ENCODE peak calls at places on chromosomes 2 and 18, in ten cellular contexts. O is T-helper 2 cell; V is HepG2; P is GM23248; G is iris pigment epithelial cell; W is IMR-90; S is stimulated activated CD4-positive, alpha-beta T cell treated with anti-CD3 and anti-CD28 coated beads, Interleukin-1b, Interleukin-23, amount 100 ng/mL, for 1 hour; T is WERI-Rb-1; K is endothelial cell of umbilical vein; X is adipocyte. N is an unnamed sample.

GRCh38 chr18:74303936-74304335 is 11.7 kb upstream of the C18orf63 start:
- DNase-seq in G (peak), S (no peak), X (no peak), P (peak), T (no peak), W (peak), K (no peak), O (no peak), V (no peak), N (no peak)

GRCh38 chr2:11079131-11079824 is 76.0 kb upstream of the SLC66A3 start:
- DNase-seq in G (no peak), S (no peak), P (no peak), X (no peak), W (no peak), K (no peak), O (no peak), V (no peak), T (no peak), N (no peak)

GRCh38 chr2:112788653-112789052 is 4.4 kb upstream of the IL1A start:
- DNase-seq in G (no peak), S (no peak), K (no peak), W (no peak), X (no peak), P (no peak), T (no peak), O (no peak), V (no peak), N (no peak)

GRCh38 chr2:113886479-113887383 is 3.2 kb upstream of the ACTR3 start:
- DNase-seq in G (peak), T (no peak), X (peak), O (no peak), V (peak), K (no peak), P (peak), S (no peak), W (peak), N (peak)

GRCh38 chr2:119766944-119767343 is 7.2 kb downstream of the PTPN4 start:
- DNase-seq in S (no peak), P (no peak), K (no peak), T (no peak), W (no peak), O (no peak), V (no peak), X (no peak), G (no peak), N (no peak)

GRCh38 chr2:69514406-69514805 is 77.2 kb upstream of the NFU1 start:
- DNase-seq in X (peak), S (no peak), V (no peak), G (peak), O (no peak), P (peak), K (peak), T (no peak), W (peak), N (peak)

GRCh38 chr2:237320801-237321563 is 93.0 kb downstream of the COL6A3 start:
- DNase-seq in K (no peak), W (no peak), O (no peak), T (no peak), V (no peak), G (no peak), X (no peak), S (no peak), P (no peak), N (no peak)

GRCh38 chr2:96325038-96325883 is at the start of gene ITPRIPL1:
- DNase-seq in W (no peak), O (no peak), G (no peak), X (no peak), V (peak), T (peak), K (peak), S (no peak), P (peak), N (peak)

GRCh38 chr2:60297296-60298010 is 256.0 kb downstream of the BCL11A start:
- DNase-seq in P (peak), K (no peak), V (no peak), S (no peak), X (no peak), G (no peak), W (no peak), O (no peak), T (no peak), N (peak)

GRCh38 chr18:69402219-69402989 is 1.7 kb downstream of the DOK6 start:
- DNase-seq in V (peak), X (peak), T (no peak), W (no peak), K (no peak), G (no peak), S (no peak), O (no peak), P (peak), N (peak)

GRCh38 chr2:16617282-16618266 is 48.1 kb downstream of the CYRIA start:
- DNase-seq in P (peak), O (no peak), W (peak), T (peak), X (peak), G (peak), K (peak), S (no peak), V (no peak), N (peak)

GRCh38 chr2:3040066-3040428 is 337.6 kb downstream of the EIPR1 start:
- DNase-seq in X (no peak), T (no peak), V (no peak), O (no peak), S (no peak), K (no peak), W (no peak), G (no peak), P (no peak), N (no peak)

GRCh38 chr2:191206613-191207471 is 38.4 kb upstream of the MYO1B start:
- DNase-seq in G (peak), T (no peak), S (no peak), K (no peak), P (no peak), O (no peak), V (no peak), X (no peak), W (peak), N (no peak)

GRCh38 chr18:62637807-62638687 is 77.3 kb upstream of the PHLPP1 start:
- DNase-seq in V (peak), O (peak), T (peak), K (peak), W (peak), G (no peak), P (peak), X (no peak), S (no peak), N (no peak)

GRCh38 chr2:198287706-198288105 is 483.3 kb downstream of the PLCL1 start:
- DNase-seq in W (no peak), S (no peak), O (no peak), V (no peak), K (no peak), P (peak), T (no peak), X (no peak), G (no peak), N (no peak)

GRCh38 chr18:26091047-26091630 is 726 bp upstream of the SS18 start:
- DNase-seq in G (no peak), O (no peak), W (no peak), P (peak), X (peak), K (no peak), V (peak), T (no peak), S (peak), N (peak)

GRCh38 chr2:25373269-25373981 is 31.7 kb upstream of the DNMT3A start:
- DNase-seq in V (no peak), P (no peak), X (no peak), K (no peak), G (no peak), S (no peak), O (no peak), W (no peak), T (peak), N (no peak)

GRCh38 chr18:34025172-34025801 is 199.4 kb downstream of the NOL4 start:
- DNase-seq in T (no peak), K (no peak), W (no peak), V (no peak), P (no peak), X (no peak), O (no peak), G (no peak), S (no peak), N (no peak)

GRCh38 chr2:163347982-163348842 is 387.6 kb downstream of the FIGN start:
- DNase-seq in O (no peak), V (no peak), T (no peak), P (no peak), X (peak), W (peak), S (no peak), K (peak), G (peak), N (no peak)

GRCh38 chr2:122858813-122859212 is 1103.4 kb downstream of the TSN start:
- DNase-seq in S (no peak), V (no peak), X (no peak), T (no peak), W (no peak), P (no peak), K (no peak), G (no peak), O (no peak), N (no peak)

GRCh38 chr2:9629222-9630000 is 1.4 kb downstream of the YWHAQ start:
- DNase-seq in V (no peak), T (no peak), X (peak), K (peak), P (peak), S (no peak), O (no peak), G (peak), W (peak), N (peak)

GRCh38 chr2:226429476-226429875 is 370.1 kb downstream of the IRS1 start:
- DNase-seq in O (no peak), X (no peak), T (no peak), P (no peak), K (no peak), V (no peak), G (no peak), W (no peak), S (no peak), N (no peak)